ENCODE peak calls at places on chromosomes 3 and 15, in seven cellular contexts. L, Z, F, P, G, Y and A are unnamed samples.

GRCh38 chr15:25179673-25180511 is 225.1 kb downstream of the SNRPN start:
- DNase-seq in L (no peak), Z (no peak), F (peak; percentile 9), P (no peak), G (peak; percentile 20), Y (no peak), A (peak; percentile 34)

GRCh38 chr15:74222705-74223104 is 13.4 kb upstream of the CCDC33 start:
- DNase-seq in L (no peak), Z (no peak), F (no peak), P (no peak), G (no peak), Y (no peak), A (peak; percentile 6)

GRCh38 chr3:182964179-182964578 is 16.2 kb downstream of the DCUN1D1 start:
- DNase-seq in L (no peak), Z (no peak), F (no peak), P (no peak), G (no peak), Y (no peak), A (no peak)

GRCh38 chr3:155369735-155370134 is 76.3 kb upstream of the STRIT1 start:
- DNase-seq in L (no peak), Z (no peak), F (no peak), P (no peak), G (no peak), Y (no peak), A (no peak)

GRCh38 chr3:175082631-175083030 is 223.5 kb downstream of the NAALADL2 start:
- DNase-seq in L (no peak), Z (no peak), F (no peak), P (no peak), G (no peak), Y (no peak), A (no peak)

GRCh38 chr15:36757189-36757814 is 177.9 kb downstream of the CDIN1 start:
- DNase-seq in L (no peak), Z (no peak), F (no peak), P (no peak), G (no peak), Y (no peak), A (no peak)

GRCh38 chr3:46065294-46065705 is 38.0 kb upstream of the XCR1 start:
- DNase-seq in L (no peak), Z (no peak), F (peak; percentile 25), P (peak; percentile 62), G (peak; percentile 38), Y (no peak), A (no peak)

GRCh38 chr3:67598814-67599556 is 55.4 kb downstream of the SUCLG2 start:
- DNase-seq in L (no peak), Z (no peak), F (no peak), P (no peak), G (no peak), Y (no peak), A (no peak)

GRCh38 chr3:25781758-25782594 is 1.3 kb downstream of the NGLY1 start:
- DNase-seq in L (peak; percentile 40), Z (no peak), F (no peak), P (no peak), G (no peak), Y (no peak), A (no peak)

GRCh38 chr3:67788396-67788795 is 134.0 kb upstream of the SUCLG2 start:
- DNase-seq in L (no peak), Z (no peak), F (no peak), P (no peak), G (no peak), Y (no peak), A (no peak)

GRCh38 chr3:188397766-188398705 is 244.1 kb downstream of the LPP start:
- DNase-seq in L (no peak), Z (no peak), F (peak; percentile 21), P (no peak), G (no peak), Y (no peak), A (no peak)

GRCh38 chr3:62833538-62833937 is 41.7 kb downstream of the CADPS start:
- DNase-seq in L (peak; percentile 5), Z (peak; percentile 27), F (no peak), P (no peak), G (no peak), Y (no peak), A (no peak)

GRCh38 chr3:178562869-178563232 is 26.6 kb downstream of the KCNMB2 start:
- DNase-seq in L (no peak), Z (no peak), F (no peak), P (no peak), G (no peak), Y (no peak), A (no peak)

GRCh38 chr3:32958509-32958908 is 7.1 kb downstream of the CCR4 start:
- DNase-seq in L (no peak), Z (no peak), F (no peak), P (no peak), G (no peak), Y (no peak), A (no peak)

GRCh38 chr3:105970283-105970682 is 101.5 kb upstream of the CBLB start:
- DNase-seq in L (no peak), Z (peak; percentile 11), F (no peak), P (no peak), G (no peak), Y (no peak), A (peak; percentile 14)

GRCh38 chr3:133938770-133939495 is 43.3 kb upstream of the RAB6B start:
- DNase-seq in L (no peak), Z (no peak), F (no peak), P (no peak), G (peak; percentile 11), Y (no peak), A (no peak)

GRCh38 chr3:196192036-196193001 is 18.9 kb downstream of the ZDHHC19 start:
- DNase-seq in L (no peak), Z (no peak), F (peak; percentile 29), P (no peak), G (peak; percentile 72), Y (no peak), A (no peak)

GRCh38 chr3:50154476-50154839 is 666 bp upstream of the SEMA3F start:
- DNase-seq in L (peak; percentile 32), Z (no peak), F (no peak), P (no peak), G (no peak), Y (no peak), A (no peak)

GRCh38 chr3:194323785-194324735 is 27.1 kb downstream of the CPN2 start:
- DNase-seq in L (peak; percentile 90), Z (no peak), F (peak; percentile 89), P (no peak), G (no peak), Y (no peak), A (peak; percentile 93)

GRCh38 chr3:194326192-194327029 is 24.7 kb downstream of the CPN2 start:
- DNase-seq in L (peak; percentile 33), Z (no peak), F (no peak), P (no peak), G (no peak), Y (no peak), A (no peak)

GRCh38 chr3:194325424-194326165 is 25.5 kb downstream of the CPN2 start:
- DNase-seq in L (no peak), Z (no peak), F (no peak), P (no peak), G (no peak), Y (no peak), A (no peak)

GRCh38 chr3:194322701-194323174 is 28.4 kb downstream of the CPN2 start:
- DNase-seq in L (peak; percentile 37), Z (no peak), F (no peak), P (no peak), G (peak; percentile 66), Y (no peak), A (no peak)

GRCh38 chr3:194324823-194325327 is 26.3 kb downstream of the CPN2 start:
- DNase-seq in L (no peak), Z (no peak), F (no peak), P (no peak), G (no peak), Y (no peak), A (no peak)
- H3K4me3 ChIP-seq in L (no peak overlapping the region), Z (no peak overlapping the region), F (no peak overlapping the region), P (no peak overlapping the region), G (no peak overlapping the region), Y (no peak overlapping the region), A (no peak overlapping the region)

DNA sequence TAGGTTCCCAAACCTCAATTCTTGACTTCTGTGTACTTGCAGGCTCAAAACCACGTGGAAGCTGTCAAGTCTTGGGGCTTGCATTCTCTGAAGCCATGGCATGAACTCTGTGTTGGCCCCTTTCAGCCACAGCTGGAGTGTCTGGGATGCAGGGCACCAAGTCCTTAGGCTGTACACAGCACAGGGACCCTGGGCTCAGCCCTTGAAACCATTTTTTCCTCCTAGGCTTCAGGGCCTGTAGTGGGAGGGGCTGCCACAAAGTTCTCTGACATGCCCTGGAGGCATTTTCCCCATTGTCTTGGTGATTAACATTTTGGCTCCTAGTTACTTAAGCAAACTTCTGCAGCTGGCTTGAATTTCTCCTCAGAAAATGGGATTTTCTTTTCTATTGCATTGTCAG is 135.4 kb downstream of the ATG7 start:
- DNase-seq in L (no peak), Z (no peak), F (no peak), P (no peak), G (no peak), Y (no peak), A (no peak)
- H3K9me3 ChIP-seq in L (no peaks in the 10 kb centered on the region), Z (peaks cover 50% of the 10 kb centered on the region), F (peaks cover 25% of the 10 kb centered on the region), P (no peaks in the 10 kb centered on the region), G (no peaks in the 10 kb centered on the region), Y (peaks cover 27% of the 10 kb centered on the region), A (no peaks in the 10 kb centered on the region)

GRCh38 chr3:35044185-35044584 is 595.1 kb upstream of the ARPP21 start:
- DNase-seq in L (no peak), Z (no peak), F (no peak), P (no peak), G (no peak), Y (no peak), A (no peak)

GRCh38 chr3:35045106-35045505 is 594.2 kb upstream of the ARPP21 start:
- DNase-seq in L (no peak), Z (no peak), F (no peak), P (no peak), G (no peak), Y (no peak), A (no peak)

GRCh38 chr3:35043040-35043439 is 596.3 kb upstream of the ARPP21 start:
- DNase-seq in L (no peak), Z (no peak), F (no peak), P (no peak), G (no peak), Y (no peak), A (no peak)

DNA sequence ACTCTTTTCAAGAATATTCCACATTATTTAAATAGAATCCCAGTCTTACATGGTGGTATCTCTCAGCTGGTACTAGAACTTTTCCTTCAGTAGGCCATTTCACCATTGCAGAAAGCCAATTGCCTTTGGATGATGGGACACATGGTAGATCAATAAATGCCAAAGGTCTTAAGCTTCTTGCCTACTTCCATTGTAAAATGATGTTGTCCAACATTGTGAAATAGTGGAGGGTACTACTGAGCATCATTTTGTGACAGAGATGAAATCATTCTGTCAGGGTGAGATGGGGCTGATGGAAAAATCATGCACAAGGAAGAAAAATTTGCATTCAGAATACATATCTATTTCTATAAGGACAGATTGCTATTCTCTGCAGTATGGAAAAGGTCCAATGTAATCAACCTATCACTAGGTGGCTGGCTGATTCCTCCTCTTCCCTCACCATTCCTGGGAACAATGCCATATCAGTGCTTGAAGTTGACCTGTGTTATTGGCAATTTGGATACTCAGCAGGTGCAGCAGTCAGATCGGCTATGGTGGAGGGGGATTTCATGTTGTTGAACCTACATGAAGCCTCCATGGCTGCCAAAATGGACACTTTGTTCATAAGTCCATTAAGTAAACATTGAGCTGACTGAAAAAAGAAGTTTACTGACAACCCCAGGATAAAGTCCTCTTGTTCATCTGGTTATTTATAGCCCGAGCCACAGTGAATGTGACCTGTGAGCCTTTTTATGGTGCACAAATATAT is 596.9 kb upstream of the ARPP21 start:
- DNase-seq in L (no peak), Z (no peak), F (no peak), P (no peak), G (no peak), Y (no peak), A (no peak)
- H3K4me1 ChIP-seq in L (no peaks in the 10 kb centered on the region), Z (no peaks in the 10 kb centered on the region), F (no peaks in the 10 kb centered on the region), P (no peaks in the 10 kb centered on the region), G (no peaks in the 10 kb centered on the region), Y (no peaks in the 10 kb centered on the region), A (no peaks in the 10 kb centered on the region)

GRCh38 chr3:27715454-27715806 is 6.7 kb downstream of the EOMES start:
- DNase-seq in L (no peak), Z (no peak), F (no peak), P (no peak), G (no peak), Y (no peak), A (no peak)
- H3K4me3 ChIP-seq in L (no peak overlapping the region), Z (no peak overlapping the region), F (peak overlapping the region; percentile 75), P (peak overlapping the region; percentile 73), G (peak overlapping the region; percentile 68), Y (no peak overlapping the region), A (peak overlapping the region; percentile 27)